ENCODE peak calls at places on chromosomes 4 and X, in nine cellular contexts. V is K562, S is breast epithelium, F is endothelial cell of umbilical vein, Y is right lobe of liver, N is transverse colon, R is IMR-90, L is prostate gland, X is uterus. J is an unnamed sample.

GRCh38 chr4:87419578-87420249 is 2.7 kb upstream of the NUDT9 start:
- DNase-seq in N (no peak), L (peak; percentile 49), X (no peak), Y (no peak), V (no peak), S (no peak), R (no peak), F (peak; percentile 70), J (no peak)

GRCh38 chr4:78846258-78846657 is 70.1 kb downstream of the BMP2K start:
- DNase-seq in S (no peak), V (no peak), F (no peak), N (no peak), L (no peak), X (no peak), R (no peak), Y (no peak), J (no peak)

GRCh38 chrX:118038614-118039365 is 77.8 kb downstream of the KLHL13 start:
- DNase-seq in L (no peak), Y (no peak), F (no peak), N (no peak), X (no peak), R (peak; percentile 12), S (no peak), V (no peak), J (no peak)

GRCh38 chrX:14476169-14476568 is 53.2 kb upstream of the GLRA2 start:
- DNase-seq in R (no peak), V (no peak), Y (no peak), N (no peak), S (no peak), X (no peak), L (peak; percentile 3), F (no peak), J (no peak)

GRCh38 chrX:16282209-16282608 is 114.9 kb downstream of the MAGEB17 start:
- DNase-seq in F (no peak), X (no peak), N (no peak), S (no peak), R (no peak), Y (no peak), V (no peak), L (no peak), J (no peak)

GRCh38 chrX:37943554-37943953 is 62.8 kb upstream of the SYTL5 start:
- DNase-seq in V (no peak), F (no peak), R (no peak), N (no peak), X (no peak), Y (no peak), L (no peak), S (no peak), J (no peak)

GRCh38 chr4:138374947-138375346 is 132.8 kb upstream of the SLC7A11 start:
- DNase-seq in V (no peak), R (no peak), Y (no peak), L (no peak), N (no peak), X (no peak), F (no peak), S (no peak), J (no peak)

GRCh38 chrX:41293269-41293668 is 40.7 kb upstream of the DDX3X start:
- DNase-seq in S (no peak), F (no peak), L (no peak), N (no peak), X (no peak), Y (no peak), R (no peak), V (no peak), J (no peak)

GRCh38 chr4:152257601-152258066 is 278.3 kb downstream of the FBXW7 start:
- DNase-seq in L (no peak), S (no peak), N (no peak), X (no peak), F (peak; percentile 62), R (peak; percentile 31), V (no peak), Y (no peak), J (no peak)

GRCh38 chr4:41874873-41875272 is 60.4 kb upstream of the TMEM33 start:
- DNase-seq in L (no peak), R (no peak), F (no peak), S (no peak), X (no peak), Y (no peak), V (no peak), N (no peak), J (no peak)

GRCh38 chr4:79764118-79764517 is 308.9 kb downstream of the ANTXR2 start:
- DNase-seq in Y (no peak), V (peak; percentile 58), F (no peak), X (no peak), N (no peak), R (no peak), S (no peak), L (no peak), J (no peak)

GRCh38 chr4:73308286-73308685 is 49.7 kb upstream of the ANKRD17 start:
- DNase-seq in V (peak; percentile 35), F (peak; percentile 20), S (no peak), X (no peak), N (no peak), L (no peak), Y (no peak), R (peak; percentile 61), J (no peak)
- H3K27ac ChIP-seq in V (no peak overlapping the region), F (no peak overlapping the region), S (no peak overlapping the region), X (no peak overlapping the region), N (no peak overlapping the region), L (no peak overlapping the region), Y (no peak overlapping the region), R (peak overlapping the region; percentile 84), J (no peak overlapping the region)

DNA sequence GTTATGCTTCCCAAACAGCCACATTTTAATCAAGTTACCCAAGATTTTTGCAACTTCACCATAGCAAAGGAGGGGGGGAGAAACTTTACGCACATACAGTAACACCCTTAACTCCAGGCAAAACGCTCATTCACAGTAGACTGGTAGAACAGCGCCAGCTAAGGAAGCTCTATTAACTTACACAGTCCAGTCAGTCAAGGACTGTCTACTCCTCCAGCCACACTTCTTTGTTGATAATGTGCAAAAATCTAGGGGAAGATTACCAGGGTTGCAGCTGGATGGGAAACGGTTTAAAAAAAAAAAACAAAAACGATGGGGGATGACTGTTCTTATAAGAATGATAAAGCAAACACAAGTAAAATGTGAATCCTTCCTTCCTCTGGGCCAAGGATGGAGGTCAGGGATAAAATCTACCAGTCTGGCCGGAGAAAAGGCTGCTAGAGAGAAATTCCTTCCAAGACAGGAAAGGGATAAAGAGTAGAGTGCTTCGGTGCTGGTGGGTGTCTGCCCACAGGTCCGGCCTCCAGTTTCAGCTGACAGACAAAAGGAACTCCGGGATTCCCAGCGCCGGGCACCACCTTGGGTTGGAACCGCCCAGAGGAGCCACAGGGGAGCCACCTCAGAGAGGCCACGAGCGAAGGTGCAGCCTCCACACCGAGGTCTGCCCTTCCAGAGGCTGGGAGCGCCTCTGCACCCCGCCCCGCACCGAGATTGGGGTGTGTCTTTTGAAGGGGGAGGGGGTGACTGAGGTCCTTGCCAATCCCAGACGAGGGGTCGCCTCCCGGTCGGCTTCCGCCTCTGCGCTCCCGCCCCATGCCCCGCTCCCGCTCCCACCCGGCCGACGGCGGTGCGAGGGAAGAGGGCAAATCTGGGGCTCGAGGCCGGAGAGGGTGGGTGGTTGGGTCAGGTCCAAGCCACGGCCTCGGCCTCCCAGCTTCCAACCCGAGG is 789 bp downstream of the ANKRD50 start:
- DNase-seq in L (peak; percentile 57), F (peak; percentile 77), Y (peak; percentile 75), R (peak; percentile 79), V (peak; percentile 77), N (peak; percentile 71), S (peak; percentile 27), X (peak; percentile 38), J (no peak)
- TF ChIP-seq POLR2A in L (peak; percentile 5), F (peak; percentile 81), Y (peak; percentile 21), R (peak; percentile 39), V (no peak), N (peak; percentile 17), S (no peak), X (peak; percentile 9), J (no peak)

GRCh38 chr4:156293657-156294297 is 340.1 kb upstream of the CTSO start:
- DNase-seq in R (peak; percentile 93), S (no peak), N (no peak), F (peak; percentile 86), V (no peak), L (no peak), X (no peak), Y (no peak), J (no peak)
- H3K27ac ChIP-seq in R (peak overlapping the region; percentile 34), S (no peak overlapping the region), N (no peak overlapping the region), F (peak overlapping the region; percentile 29), V (no peak overlapping the region), L (no peak overlapping the region), X (no peak overlapping the region), Y (no peak overlapping the region), J (no peak overlapping the region)

DNA sequence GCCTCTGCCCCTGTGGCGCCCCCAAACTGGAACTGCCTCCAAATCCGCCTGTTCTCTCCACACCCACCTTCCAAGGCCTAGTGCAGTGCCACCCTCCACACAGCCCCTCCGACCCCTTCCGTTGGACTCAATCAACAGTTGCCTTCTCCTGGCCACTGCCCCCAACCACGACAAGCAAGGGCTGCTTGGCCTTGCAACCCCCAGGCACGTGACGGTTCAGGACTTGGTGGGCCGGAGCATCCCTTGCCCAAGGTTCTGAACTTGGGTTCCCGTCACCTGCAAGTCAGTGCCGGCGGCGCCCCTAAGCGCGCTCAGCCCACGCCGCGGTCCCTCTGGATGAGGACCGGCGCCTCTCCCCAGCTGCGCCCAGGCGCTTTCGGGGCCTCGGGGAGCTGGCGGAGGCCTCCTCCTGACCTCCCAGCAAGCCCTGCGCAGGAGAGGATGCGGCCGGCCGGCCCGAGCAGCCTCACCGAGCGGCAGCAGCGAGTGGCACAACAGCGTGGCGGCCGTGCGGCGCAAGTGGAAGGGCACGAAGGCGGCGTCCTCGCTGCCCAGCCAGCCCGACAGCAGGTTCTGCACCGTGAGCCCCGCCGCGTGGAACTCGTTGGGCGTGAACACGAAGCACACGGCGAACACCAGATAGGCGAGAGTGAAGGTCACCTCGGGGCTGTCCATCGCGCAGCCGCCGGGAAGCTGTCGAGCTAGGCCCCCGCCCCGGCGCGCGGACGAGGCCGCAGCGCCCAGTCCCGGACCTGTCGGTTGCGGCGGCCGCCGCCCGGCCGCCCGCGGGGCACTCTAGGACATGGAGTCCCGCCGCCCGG is 750 bp downstream of the TMEM129 start:
- DNase-seq in N (peak; percentile 65), F (peak; percentile 51), X (no peak), V (peak; percentile 67), S (no peak), R (peak; percentile 28), L (peak; percentile 25), Y (peak; percentile 79), J (peak; percentile 95)
- TF ChIP-seq POLR2A in N (peak; percentile 56), F (peak; percentile 38), X (no peak), V (peak; percentile 57), S (no peak), R (no peak), L (peak; percentile 33), Y (no peak), J (no peak)